ENCODE peak calls at places on chromosomes 16 and 17, in five cellular contexts. W is NCI-H2029; A is DMS 273 treated with DMSO at 0.1 percent for 48 hours; C is CD4-positive, alpha-beta T cell; X is substantia nigra. I is an unnamed sample.
A peak's percentile ranks its signal among the peaks of the same experiment; 100 is the strongest.

GRCh38 chr16:3640632-3641501 is 13.6 kb upstream of the DNASE1 start:
- DNase-seq in W (no peak), A (no peak), X (no peak), C (no peak), I (no peak)

GRCh38 chr16:21625026-21625425 is 25.6 kb downstream of the METTL9 start:
- DNase-seq in C (no peak), A (no peak), W (no peak), X (no peak), I (no peak)

GRCh38 chr17:77875051-77875780 is 83.3 kb upstream of the TNRC6C start:
- DNase-seq in W (no peak), X (no peak), A (no peak), C (no peak), I (no peak)

GRCh38 chr17:80426671-80427326 is 11.8 kb downstream of the ENDOV start:
- DNase-seq in A (no peak), X (peak; percentile 39), W (peak; percentile 47), C (peak; percentile 91), I (peak; percentile 93)

GRCh38 chr16:75251280-75252048 is at the start of gene BCAR1:
- DNase-seq in A (peak; percentile 73), X (peak; percentile 68), W (peak; percentile 23), C (no peak), I (peak; percentile 73)

GRCh38 chr16:81492965-81493754 is 48.6 kb downstream of the CMIP start:
- DNase-seq in W (no peak), C (no peak), X (no peak), A (no peak), I (no peak)

GRCh38 chr16:81469710-81470481 is 25.3 kb downstream of the CMIP start:
- DNase-seq in C (no peak), X (no peak), A (no peak), W (no peak), I (no peak)

GRCh38 chr17:27573971-27574525 is 56.9 kb upstream of the LGALS9 start:
- DNase-seq in W (no peak), C (no peak), A (no peak), X (no peak), I (no peak)

GRCh38 chr16:50836121-50836541 is 94.2 kb downstream of the CYLD start:
- DNase-seq in A (no peak), W (no peak), X (no peak), C (no peak), I (no peak)

GRCh38 chr17:82528484-82529265 is 9.1 kb downstream of the FOXK2 start:
- DNase-seq in X (no peak), A (peak; percentile 24), C (no peak), W (peak; percentile 25), I (no peak)

GRCh38 chr16:72990003-72990521 is 57.9 kb downstream of the ZFHX3 start:
- DNase-seq in C (no peak), X (no peak), W (no peak), A (peak; percentile 43), I (no peak)

GRCh38 chr16:56861092-56861610 is 3.9 kb upstream of the SLC12A3 start:
- DNase-seq in X (no peak), A (peak; percentile 19), C (no peak), W (no peak), I (peak; percentile 71)

GRCh38 chr16:80085606-80086005 is 455.2 kb upstream of the DYNLRB2 start:
- DNase-seq in W (no peak), X (no peak), C (no peak), A (no peak), I (no peak)

GRCh38 chr16:4369006-4369766 is 2.5 kb upstream of the VASN start:
- DNase-seq in A (no peak), W (no peak), C (no peak), X (no peak), I (no peak)

GRCh38 chr16:76837872-76838271 is 353.1 kb upstream of the MON1B start:
- DNase-seq in C (no peak), W (no peak), X (no peak), A (no peak), I (no peak)

GRCh38 chr17:55734128-55734781 is 11.6 kb upstream of the TMEM100 start:
- DNase-seq in C (no peak), W (no peak), A (peak; percentile 53), X (no peak), I (peak; percentile 20)

GRCh38 chr16:58537124-58537906 is 22.0 kb downstream of the SETD6 start:
- DNase-seq in C (no peak), X (no peak), A (no peak), W (no peak), I (no peak)

GRCh38 chr17:17814162-17815061 is 22.4 kb downstream of the SREBF1 start:
- DNase-seq in X (no peak), A (no peak), W (no peak), C (no peak), I (peak; percentile 92)

GRCh38 chr17:75030161-75030560 is 16.6 kb downstream of the ATP5PD start:
- DNase-seq in X (no peak), C (no peak), W (no peak), A (no peak), I (no peak)

GRCh38 chr16:85047867-85048455 is 20.4 kb downstream of the KIAA0513 start:
- DNase-seq in C (no peak), A (no peak), X (no peak), W (no peak), I (no peak)

GRCh38 chr17:15954222-15954621 is 9.3 kb downstream of the ADORA2B start:
- DNase-seq in X (no peak), W (no peak), C (no peak), A (no peak), I (no peak)

GRCh38 chr17:5561736-5562135 is 22.6 kb downstream of the NLRP1 start:
- DNase-seq in C (no peak), X (no peak), A (no peak), W (no peak), I (peak; percentile 14)

GRCh38 chr17:81392909-81393654 is 2.2 kb upstream of the BAHCC1 start:
- DNase-seq in X (peak; percentile 21), C (no peak), W (no peak), A (no peak), I (no peak)

GRCh38 chr16:8855051-8855786 is 13.6 kb downstream of the CARHSP1 start:
- DNase-seq in W (no peak), X (no peak), C (no peak), A (no peak), I (no peak)

GRCh38 chr17:17073627-17074521 is 31.6 kb downstream of the MPRIP start:
- DNase-seq in C (no peak), X (no peak), W (no peak), A (no peak), I (no peak)

GRCh38 chr17:75124041-75124818 is 7.3 kb downstream of the NT5C start:
- DNase-seq in W (peak; percentile 27), X (no peak), A (no peak), C (no peak), I (no peak)

GRCh38 chr17:8014558-8014850 is 12.1 kb downstream of the GUCY2D start:
- DNase-seq in W (no peak), C (no peak), A (no peak), X (no peak), I (no peak)

GRCh38 chr17:44610871-44611270 is 45.4 kb upstream of the MEIOC start:
- DNase-seq in A (no peak), W (no peak), X (no peak), C (no peak), I (no peak)

GRCh38 chr17:37182786-37183185 is 193.0 kb upstream of the C17orf78 start:
- DNase-seq in C (no peak), X (no peak), A (no peak), W (no peak), I (no peak)

GRCh38 chr16:70696952-70697600 is 11.2 kb upstream of the MTSS2 start:
- DNase-seq in A (no peak), W (no peak), C (no peak), X (no peak), I (no peak)

GRCh38 chr16:4471869-4472268 is 2.6 kb downstream of the NMRAL1 start:
- DNase-seq in A (no peak), X (no peak), W (no peak), C (no peak), I (no peak)

GRCh38 chr16:69116911-69117310 is 11.5 kb downstream of the HAS3 start:
- DNase-seq in A (no peak), W (no peak), X (no peak), C (no peak), I (no peak)

GRCh38 chr17:58693751-58694150 is 1.3 kb downstream of the RAD51C start:
- DNase-seq in A (no peak), C (no peak), W (no peak), X (no peak), I (no peak)

GRCh38 chr17:69284646-69285045 is 42.3 kb downstream of the ABCA5 start:
- DNase-seq in X (no peak), C (no peak), W (no peak), A (no peak), I (no peak)

GRCh38 chr17:18318771-18319450 is 3.8 kb downstream of the SMCR8 start:
- DNase-seq in X (no peak), C (no peak), W (no peak), A (no peak), I (no peak)

GRCh38 chr17:29930399-29931010 is 477 bp upstream of the SSH2 start:
- DNase-seq in A (no peak), X (no peak), C (peak; percentile 4), W (no peak), I (peak; percentile 87)

I was measured in NCI-H524.